ENCODE peak calls at places on chromosomes 11 and 22, in ten cellular contexts. U is body of pancreas, B is heart right ventricle, W is aorta, Y is lower lobe of right lung, G is OCI-LY7, L is HepG2, Z is endodermal cell, E is HCT116, S is testis. X is an unnamed sample.

GRCh38 chr11:61752117-61752924 is at the start of gene MYRF:
- DNase-seq in S (peak), Z (peak), W (peak), G (no peak), E (no peak), U (peak), B (peak), L (no peak), Y (peak), X (no peak)

GRCh38 chr11:79663012-79663411 is 222.2 kb upstream of the TENM4 start:
- DNase-seq in Y (no peak), U (no peak), G (no peak), W (no peak), E (no peak), B (no peak), L (no peak), Z (no peak), S (no peak), X (no peak)

GRCh38 chr22:18997925-18998315 is 61.8 kb upstream of the PRODH start:
- DNase-seq in W (peak), G (no peak), L (no peak), Z (peak), U (peak), E (no peak), Y (no peak), B (no peak), S (no peak), X (no peak)

GRCh38 chr11:2744166-2744565 is 44.4 kb upstream of the KCNQ1OT1 start:
- DNase-seq in Z (no peak), E (no peak), U (peak), Y (peak), B (no peak), S (no peak), G (no peak), L (no peak), W (no peak), X (peak)

GRCh38 chr11:22079133-22079847 is 113.6 kb upstream of the ANO5 start:
- DNase-seq in U (peak), Y (no peak), L (no peak), G (no peak), W (no peak), S (no peak), B (no peak), Z (no peak), E (no peak), X (no peak)

GRCh38 chr11:46529928-46530574 is 63.8 kb downstream of the AMBRA1 start:
- DNase-seq in E (no peak), U (no peak), L (no peak), W (no peak), Z (no peak), B (no peak), Y (no peak), G (no peak), S (no peak), X (no peak)

GRCh38 chr22:40200795-40201194 is 23.1 kb downstream of the TNRC6B start:
- DNase-seq in G (no peak), Z (no peak), E (no peak), B (no peak), L (no peak), Y (no peak), U (no peak), W (no peak), S (no peak), X (no peak)

GRCh38 chr22:35889071-35889470 is 139.6 kb downstream of the RBFOX2 start:
- DNase-seq in G (no peak), S (no peak), Z (no peak), Y (no peak), E (no peak), W (no peak), U (no peak), B (no peak), L (no peak), X (no peak)

GRCh38 chr11:66070604-66071325 is 693 bp downstream of the PACS1 start:
- DNase-seq in B (peak), W (peak), L (no peak), S (peak), Z (peak), Y (peak), G (no peak), E (no peak), U (peak), X (no peak)

GRCh38 chr11:36056160-36056751 is 112.4 kb downstream of the LDLRAD3 start:
- DNase-seq in E (no peak), U (peak), Z (peak), S (peak), Y (no peak), G (no peak), W (no peak), L (no peak), B (no peak), X (no peak)

GRCh38 chr11:115929618-115930129 is 425.5 kb upstream of the CADM1 start:
- DNase-seq in W (no peak), L (no peak), S (no peak), U (no peak), E (no peak), Z (no peak), Y (no peak), B (no peak), G (no peak), X (no peak)

GRCh38 chr11:128473631-128474030 is 113.7 kb downstream of the ETS1 start:
- DNase-seq in E (no peak), S (no peak), B (no peak), W (no peak), G (peak), Z (no peak), L (no peak), Y (no peak), U (no peak), X (no peak)

GRCh38 chr11:86108146-86108545 is 39.3 kb upstream of the PICALM start:
- DNase-seq in G (no peak), S (no peak), E (no peak), U (no peak), W (no peak), L (no peak), B (no peak), Y (no peak), Z (no peak), X (no peak)
- H3K4me3 ChIP-seq in G (no peak), S (no peak), E (no peak), U (no peak), W (no peak), L (no peak), B (no peak), Y (no peak), Z (no peak), X (no peak)

GRCh38 chr11:14309425-14310192 is 49.4 kb downstream of the RRAS2 start:
- DNase-seq in B (no peak), S (no peak), E (no peak), Y (no peak), W (no peak), G (no peak), Z (no peak), L (no peak), U (no peak), X (no peak)
- H3K27ac ChIP-seq in B (no peak), S (no peak), E (no peak), Y (no peak), W (no peak), G (no peak), Z (no peak), L (no peak), U (no peak), X (peak)

GRCh38 chr11:107957109-107957588 is 28.9 kb downstream of the RAB39A start:
- DNase-seq in G (no peak), U (no peak), Y (no peak), B (no peak), L (no peak), S (no peak), E (no peak), Z (no peak), W (no peak), X (no peak)
- H3K4me3 ChIP-seq in G (no peak), U (no peak), Y (no peak), B (no peak), L (no peak), S (no peak), E (no peak), Z (no peak), W (no peak), X (no peak)

GRCh38 chr11:34620202-34620601 is 691 bp upstream of the EHF start:
- DNase-seq in W (no peak), G (no peak), U (no peak), S (no peak), B (no peak), Z (no peak), Y (no peak), L (no peak), E (no peak), X (no peak)

GRCh38 chr11:34623463-34623862 is 2.6 kb downstream of the EHF start:
- DNase-seq in Z (no peak), U (no peak), B (no peak), L (no peak), W (no peak), S (no peak), E (no peak), Y (no peak), G (no peak), X (no peak)

GRCh38 chr11:34621876-34622275 is 983 bp downstream of the EHF start:
- DNase-seq in E (no peak), U (no peak), S (no peak), B (no peak), Z (no peak), Y (no peak), G (no peak), L (peak), W (no peak), X (no peak)

GRCh38 chr11:34619062-34619516 is 1.8 kb upstream of the EHF start:
- DNase-seq in B (no peak), L (no peak), G (no peak), Z (no peak), U (no peak), Y (no peak), S (no peak), E (no peak), W (no peak), X (no peak)

DNA sequence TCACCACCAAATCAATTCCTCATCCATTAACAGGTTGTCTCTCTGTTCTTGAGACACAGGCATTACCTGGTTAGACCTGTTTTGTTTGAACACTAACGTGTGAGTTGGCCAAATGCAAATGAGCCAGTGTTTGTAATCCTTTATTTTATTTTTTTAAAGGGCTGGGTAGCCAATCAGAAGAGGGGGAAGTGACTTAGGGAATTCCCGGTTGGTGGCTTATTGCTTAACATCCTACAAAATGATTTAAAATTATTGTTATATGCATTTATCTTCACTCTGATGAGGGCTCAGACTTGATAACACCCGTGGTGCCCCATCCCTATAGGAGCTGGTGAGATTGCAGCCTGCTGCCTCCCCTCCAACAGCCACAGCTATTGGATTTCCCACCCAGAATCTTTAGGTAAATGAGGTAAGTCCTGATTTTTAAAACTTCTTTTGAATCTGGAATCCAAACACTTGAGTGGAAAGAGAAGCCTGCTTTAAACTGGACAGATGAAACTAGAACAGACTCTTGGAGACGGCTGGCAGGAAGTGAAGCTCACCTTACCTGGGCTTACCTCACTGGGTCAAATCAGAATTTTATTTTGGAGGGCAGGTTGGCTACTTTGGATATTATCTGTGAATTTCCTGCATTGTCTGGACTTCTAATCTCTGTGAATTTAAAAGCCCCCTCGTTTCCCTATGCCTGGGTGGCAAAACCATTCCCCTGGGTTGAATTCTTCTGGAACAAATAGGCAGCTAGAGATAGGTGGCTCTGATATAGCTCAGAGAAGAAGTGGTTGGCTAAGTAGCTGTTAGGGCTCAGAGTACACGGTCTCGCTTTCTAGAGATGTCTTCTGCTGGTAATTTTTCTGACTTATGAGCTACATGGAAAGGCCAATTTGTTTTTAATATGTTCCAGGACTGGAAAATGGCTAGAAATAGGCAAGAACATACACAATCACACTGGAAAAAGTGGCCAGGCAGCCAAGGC is at the start of gene EHF:
- DNase-seq in G (no peak), Z (no peak), U (peak), L (no peak), W (no peak), S (no peak), E (no peak), Y (no peak), B (no peak), X (no peak)
- H3K27ac ChIP-seq in G (no peak), Z (no peak), U (peak), L (no peak), W (no peak), S (no peak), E (no peak), Y (peak), B (no peak), X (peak)

X was measured in RWPE2.